ENCODE peak calls at places on chromosome 4, in eight cellular contexts. I is IMR-90, W is K562, D is heart left ventricle, B is A549, G is uterus, U is GM12878, R is ovary. C is an unnamed sample.
A peak's percentile ranks its signal among the peaks of the same experiment; 100 is the strongest.

GRCh38 chr4:25500626-25501318 is 123.7 kb downstream of the ANAPC4 start:
- DNase-seq in U (no peak), I (no peak), D (no peak), G (no peak), B (no peak), W (no peak), R (no peak), C (no peak)

GRCh38 chr4:150127757-150128156 is 49.5 kb downstream of the DCLK2 start:
- DNase-seq in B (no peak), I (peak; percentile 68), D (no peak), G (no peak), W (no peak), R (no peak), U (no peak), C (no peak)

GRCh38 chr4:24632011-24632410 is 47.7 kb upstream of the DHX15 start:
- DNase-seq in W (no peak), I (no peak), G (no peak), D (no peak), R (no peak), U (no peak), B (no peak), C (no peak)

GRCh38 chr4:48483777-48484493 is 792 bp downstream of the SLC10A4 start:
- DNase-seq in D (peak; percentile 53), I (no peak), R (no peak), G (no peak), W (peak; percentile 41), U (no peak), B (peak; percentile 13), C (no peak)

GRCh38 chr4:52655505-52655904 is 3.6 kb downstream of the USP46 start:
- DNase-seq in W (no peak), D (no peak), U (no peak), I (no peak), R (no peak), B (no peak), G (no peak), C (no peak)

GRCh38 chr4:96383349-96383748 is 543.5 kb downstream of the PDHA2 start:
- DNase-seq in R (no peak), I (no peak), D (no peak), B (no peak), W (no peak), U (no peak), G (no peak), C (no peak)

GRCh38 chr4:152189451-152190179 is 346.3 kb downstream of the FBXW7 start:
- DNase-seq in R (no peak), W (no peak), U (peak; percentile 45), B (no peak), I (no peak), G (no peak), D (no peak), C (no peak)

GRCh38 chr4:43471950-43472349 is 579.4 kb downstream of the GRXCR1 start:
- DNase-seq in W (no peak), D (no peak), I (no peak), R (no peak), B (peak; percentile 2), G (no peak), U (no peak), C (no peak)

GRCh38 chr4:37604464-37604863 is 81.7 kb downstream of the RELL1 start:
- DNase-seq in B (no peak), U (no peak), R (no peak), I (peak; percentile 68), D (no peak), W (no peak), G (no peak), C (no peak)

GRCh38 chr4:86159216-86159615 is 200.6 kb downstream of the MAPK10 start:
- DNase-seq in D (no peak), B (no peak), W (no peak), I (no peak), R (no peak), G (no peak), U (no peak), C (no peak)

GRCh38 chr4:77203380-77204197 is 46.6 kb downstream of the CCNG2 start:
- DNase-seq in I (peak; percentile 82), D (no peak), B (peak; percentile 74), R (peak; percentile 50), U (peak; percentile 23), G (peak; percentile 40), W (peak; percentile 82), C (no peak)

GRCh38 chr4:98688416-98689290 is 30.2 kb upstream of the TSPAN5 start:
- DNase-seq in I (peak; percentile 70), R (no peak), B (peak; percentile 43), D (no peak), G (no peak), W (peak; percentile 48), U (no peak), C (no peak)

GRCh38 chr4:146255463-146255862 is 41.1 kb downstream of the REELD1 start:
- DNase-seq in B (no peak), W (no peak), D (no peak), I (peak; percentile 63), U (no peak), G (no peak), R (no peak), C (no peak)

GRCh38 chr4:52868138-52868537 is 6.0 kb downstream of the RASL11B start:
- DNase-seq in R (peak; percentile 56), D (peak; percentile 72), I (no peak), G (peak; percentile 26), W (peak; percentile 12), B (no peak), U (no peak), C (no peak)

GRCh38 chr4:128601992-128602695 is 207.4 kb upstream of the JADE1 start:
- DNase-seq in U (no peak), B (peak; percentile 51), R (peak; percentile 48), I (peak; percentile 31), G (no peak), W (peak; percentile 82), D (no peak), C (no peak)

GRCh38 chr4:151567056-151567455 is 158.1 kb downstream of the FHIP1A start:
- DNase-seq in D (no peak), U (peak; percentile 13), B (no peak), R (no peak), G (no peak), W (no peak), I (no peak), C (no peak)

GRCh38 chr4:4333265-4333706 is 43.2 kb downstream of the ZBTB49 start:
- DNase-seq in R (peak; percentile 66), U (no peak), D (no peak), G (no peak), W (no peak), I (peak; percentile 84), B (no peak), C (no peak)

GRCh38 chr4:41142356-41142755 is 72.0 kb downstream of the APBB2 start:
- DNase-seq in R (peak; percentile 56), W (no peak), I (no peak), B (no peak), D (no peak), G (peak; percentile 41), U (no peak), C (no peak)
- TF ChIP-seq POLR2A in R (no peak), W (no peak), I (no peak), B (no peak), D (no peak), G (no peak), U (no peak), C (no peak)

GRCh38 chr4:81913427-81913878 is 441.7 kb upstream of the RASGEF1B start:
- DNase-seq in I (peak; percentile 31), R (no peak), U (no peak), G (no peak), W (peak; percentile 80), D (no peak), B (peak; percentile 54), C (no peak)
- TF ChIP-seq CTCF in I (peak; percentile 52), R (no peak), U (peak; percentile 71), G (peak; percentile 24), W (peak; percentile 91), D (peak; percentile 61), B (peak; percentile 37), C (peak; percentile 58)

GRCh38 chr4:159698336-159698735 is 595.5 kb downstream of the RAPGEF2 start:
- DNase-seq in W (no peak), U (no peak), I (no peak), B (no peak), R (no peak), G (no peak), D (no peak), C (no peak)
- H3K4me3 ChIP-seq in W (no peak overlapping the region), U (no peak overlapping the region), I (no peak overlapping the region), B (no peak overlapping the region), R (no peak overlapping the region), G (no peak overlapping the region), D (no peak overlapping the region), C (no peak overlapping the region)

GRCh38 chr4:184345573-184345922 is 127.9 kb upstream of the ENPP6 start:
- DNase-seq in W (peak; percentile 25), G (no peak), B (no peak), U (no peak), R (no peak), I (peak; percentile 22), D (peak; percentile 74), C (no peak)
- TF ChIP-seq POLR2A in W (no peak), G (no peak), B (no peak), U (no peak), R (no peak), I (no peak), D (no peak), C (no peak)

GRCh38 chr4:163554870-163555465 is 60.5 kb downstream of the TMA16 start:
- DNase-seq in G (no peak), I (peak; percentile 32), B (no peak), W (peak; percentile 19), D (no peak), U (no peak), R (no peak), C (no peak)

GRCh38 chr4:163553146-163553545 is 58.7 kb downstream of the TMA16 start:
- DNase-seq in D (no peak), W (no peak), B (no peak), G (no peak), U (no peak), I (no peak), R (no peak), C (no peak)

GRCh38 chr4:163558539-163559044 is 64.1 kb downstream of the TMA16 start:
- DNase-seq in R (no peak), U (no peak), I (no peak), B (no peak), G (no peak), W (no peak), D (peak; percentile 49), C (no peak)

GRCh38 chr4:163556650-163557391 is 62.3 kb downstream of the TMA16 start:
- DNase-seq in W (no peak), D (no peak), R (no peak), G (no peak), B (no peak), U (no peak), I (no peak), C (no peak)

DNA sequence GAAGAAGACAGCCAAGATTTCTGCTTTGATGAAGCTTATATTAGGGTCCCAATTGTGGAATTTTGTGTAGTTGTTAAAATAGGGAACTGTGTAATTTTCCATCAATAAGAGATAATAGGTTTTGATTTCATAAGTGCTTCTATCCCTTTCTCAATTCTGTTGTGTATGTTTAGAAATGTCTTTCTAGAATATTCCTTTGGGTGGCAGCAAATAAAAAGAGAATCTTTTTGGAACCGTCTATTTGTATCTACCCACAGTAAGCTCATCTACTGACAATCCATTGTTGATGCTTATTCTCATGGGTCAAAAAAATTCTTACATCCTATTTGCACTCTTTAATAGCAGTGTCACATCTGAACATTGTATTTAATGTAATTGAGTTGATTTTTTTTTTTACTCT is 61.7 kb downstream of the TMA16 start:
- DNase-seq in B (no peak), W (no peak), I (peak; percentile 10), U (no peak), D (no peak), G (no peak), R (no peak), C (no peak)
- TF ChIP-seq CTCF in B (peak; percentile 25), W (no peak), I (peak; percentile 34), U (peak; percentile 56), D (no peak), G (no peak), R (no peak), C (no peak)